ENCODE peak calls at places on chromosomes 2 and 18, in ten cellular contexts. C is chondrocyte, T is dorsolateral prefrontal cortex, G is Calu3, H is cardiac fibroblast, N is GM13976, Y is esophagus muscularis mucosa, S is foreskin fibroblast, B is hepatocyte, F is mesothelial cell of epicardium. Z is an unnamed sample.

GRCh38 chr2:231393149-231394131 is 2.1 kb upstream of the B3GNT7 start:
- DNase-seq in C (no peak), N (peak; percentile 82), Y (no peak), H (no peak), G (no peak), B (no peak), T (peak; percentile 36), F (no peak), S (no peak), Z (peak; percentile 80)

GRCh38 chr2:29518988-29519925 is 402.1 kb downstream of the ALK start:
- DNase-seq in C (no peak), N (no peak), B (peak; percentile 15), F (no peak), Y (no peak), G (no peak), S (peak; percentile 72), T (no peak), H (peak; percentile 87), Z (no peak)

GRCh38 chr2:231519975-231520555 is 10.2 kb downstream of the NMUR1 start:
- DNase-seq in B (no peak), N (no peak), G (no peak), Y (no peak), H (no peak), T (no peak), C (no peak), S (no peak), F (no peak), Z (no peak)

GRCh38 chr2:11515441-11516071 is 18.3 kb upstream of the GREB1 start:
- DNase-seq in G (no peak), T (no peak), H (no peak), F (no peak), B (no peak), N (no peak), Y (no peak), C (no peak), S (no peak), Z (no peak)

GRCh38 chr2:197711576-197711975 is 6.4 kb downstream of the MARS2 start:
- DNase-seq in C (no peak), H (peak; percentile 38), S (peak; percentile 64), N (no peak), F (no peak), T (no peak), B (no peak), Y (no peak), G (no peak), Z (no peak)

GRCh38 chr2:104876606-104877005 is 22.7 kb downstream of the POU3F3 start:
- DNase-seq in B (no peak), T (no peak), C (no peak), Y (no peak), H (no peak), N (no peak), F (no peak), G (no peak), S (no peak), Z (no peak)

GRCh38 chr2:238296638-238297457 is 8.4 kb upstream of the PER2 start:
- DNase-seq in N (no peak), T (no peak), C (peak; percentile 68), Y (no peak), B (no peak), H (no peak), S (no peak), F (no peak), G (no peak), Z (no peak)

GRCh38 chr2:604826-605524 is 72.2 kb downstream of the TMEM18 start:
- DNase-seq in N (no peak), T (no peak), S (no peak), Y (no peak), F (no peak), B (no peak), H (no peak), G (no peak), C (no peak), Z (no peak)

GRCh38 chr2:66581461-66582363 is 146.8 kb downstream of the MEIS1 start:
- DNase-seq in Y (no peak), S (no peak), T (no peak), F (peak; percentile 33), N (peak; percentile 31), B (peak; percentile 28), C (no peak), H (no peak), G (no peak), Z (peak; percentile 11)

GRCh38 chr2:173467751-173468150 is 113.1 kb downstream of the CDCA7 start:
- DNase-seq in N (no peak), G (no peak), B (no peak), T (no peak), H (no peak), C (no peak), Y (no peak), F (no peak), S (no peak), Z (no peak)

GRCh38 chr2:75053484-75054112 is 95.2 kb downstream of the POLE4 start:
- DNase-seq in H (peak; percentile 41), T (no peak), C (no peak), N (peak; percentile 58), B (peak; percentile 70), F (no peak), Y (no peak), G (peak; percentile 57), S (no peak), Z (peak; percentile 64)

GRCh38 chr2:38128653-38129052 is 52.7 kb upstream of the CYP1B1 start:
- DNase-seq in B (no peak), C (no peak), Y (peak; percentile 94), F (no peak), T (no peak), H (peak; percentile 33), N (peak; percentile 50), G (no peak), S (peak; percentile 36), Z (peak; percentile 46)

GRCh38 chr18:77016936-77017335 is 115.6 kb downstream of the MBP start:
- DNase-seq in Y (no peak), B (no peak), C (no peak), F (no peak), T (peak; percentile 96), G (no peak), H (no peak), N (no peak), S (no peak), Z (no peak)

GRCh38 chr2:174403628-174404027 is 8.1 kb downstream of the SCRN3 start:
- DNase-seq in G (no peak), Y (no peak), T (no peak), F (no peak), S (no peak), C (no peak), H (no peak), N (no peak), B (no peak), Z (no peak)

GRCh38 chr2:41736105-41736567 is 311.7 kb upstream of the PKDCC start:
- DNase-seq in H (peak; percentile 45), G (no peak), N (peak; percentile 18), C (no peak), Y (no peak), F (no peak), S (no peak), T (no peak), B (no peak), Z (no peak)

GRCh38 chr2:7048762-7049294 is 131.6 kb downstream of the RNF144A start:
- DNase-seq in B (no peak), F (no peak), H (no peak), G (no peak), N (no peak), S (no peak), C (no peak), T (no peak), Y (no peak), Z (no peak)

GRCh38 chr2:100013892-100014677 is 128.3 kb downstream of the AFF3 start:
- DNase-seq in N (no peak), C (no peak), B (peak; percentile 75), S (peak; percentile 82), F (no peak), G (peak; percentile 60), Y (no peak), T (no peak), H (peak; percentile 92), Z (no peak)

GRCh38 chr18:23317975-23318675 is 135.0 kb upstream of the RIOK3 start:
- DNase-seq in B (no peak), C (no peak), Y (no peak), H (peak; percentile 61), N (no peak), G (no peak), S (peak; percentile 53), T (no peak), F (no peak), Z (no peak)

GRCh38 chr2:4139711-4140110 is 436.3 kb downstream of the DCDC2C start:
- DNase-seq in G (no peak), N (no peak), C (no peak), B (no peak), Y (no peak), S (no peak), T (no peak), H (no peak), F (no peak), Z (no peak)

GRCh38 chr2:218216674-218217365 is at the start of gene ARPC2:
- DNase-seq in S (peak; percentile 94), H (peak; percentile 94), F (peak; percentile 87), Y (peak; percentile 98), B (peak; percentile 98), G (peak; percentile 95), C (peak; percentile 98), N (peak; percentile 95), T (peak; percentile 91), Z (peak; percentile 95)
- TF ChIP-seq CTCF in S (no peak), H (no peak), F (no peak), Y (peak; percentile 35), B (no peak), G (no peak), C (no peak), N (no peak), T (peak; percentile 41), Z (no peak)

DNA sequence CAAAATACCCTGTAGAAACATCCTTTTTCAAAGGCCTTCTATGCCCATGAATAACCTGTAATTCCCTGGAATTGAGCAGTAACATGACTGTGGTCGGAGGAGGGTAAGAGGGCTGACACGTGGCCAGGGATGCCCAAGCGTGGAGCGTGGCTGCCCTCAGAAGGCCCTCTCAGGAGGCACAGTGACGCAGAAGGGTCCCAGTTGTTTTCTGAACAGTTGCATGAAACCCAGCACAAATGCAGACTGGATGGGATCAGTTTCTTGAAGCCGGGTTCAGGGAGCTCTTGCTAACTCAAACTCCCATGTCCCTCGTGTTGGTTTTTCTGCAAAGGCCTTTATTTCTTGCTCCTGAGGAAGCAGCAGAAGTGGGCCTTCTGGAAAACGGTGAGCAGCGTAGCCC is 237.0 kb downstream of the ALPK2 start:
- DNase-seq in N (no peak), Y (no peak), F (no peak), S (no peak), B (no peak), G (no peak), C (no peak), T (no peak), H (no peak), Z (no peak)
- TF ChIP-seq CTCF in N (no peak), Y (no peak), F (no peak), S (no peak), B (no peak), G (no peak), C (no peak), T (no peak), H (no peak), Z (no peak)

GRCh38 chr2:88212251-88212790 is 42.2 kb downstream of the THNSL2 start:
- DNase-seq in G (peak; percentile 19), B (no peak), C (no peak), T (no peak), S (peak; percentile 3), Y (no peak), N (no peak), H (no peak), F (no peak), Z (no peak)
- TF ChIP-seq CTCF in G (peak; percentile 24), B (peak; percentile 53), C (peak; percentile 71), T (no peak), S (peak; percentile 58), Y (peak; percentile 41), N (no peak), H (peak; percentile 19), F (peak; percentile 66), Z (peak; percentile 10)

GRCh38 chr2:240021488-240022104 is 3.5 kb downstream of the NDUFA10 start:
- DNase-seq in S (peak; percentile 35), F (peak; percentile 49), C (no peak), B (peak; percentile 88), T (peak; percentile 73), H (peak; percentile 67), G (peak; percentile 85), Y (no peak), N (peak; percentile 80), Z (peak; percentile 79)
- TF ChIP-seq CTCF in S (peak; percentile 90), F (peak; percentile 66), C (peak; percentile 85), B (peak; percentile 72), T (peak; percentile 64), H (peak; percentile 96), G (peak; percentile 84), Y (peak; percentile 85), N (peak; percentile 80), Z (peak; percentile 77)

Z was measured in GM10248.